ENCODE peak calls at places on chromosome 17, in four cellular contexts. One of them, this sample, is unnamed.
A peak's percentile ranks its signal among the peaks of the same experiment; 100 is the strongest.

GRCh38 chr17:39200957-39201510 is 951 bp downstream of the RPL19 start:
- DNase-seq in K562: peak; percentile 32
- DNase-seq in GM12878: no peak
- DNase-seq in HepG2: no peak
- DNase-seq in this sample: no peak

GRCh38 chr17:44084131-44084538 is 13.6 kb downstream of the G6PC3 start:
- DNase-seq in K562: peak; percentile 56
- DNase-seq in GM12878: no peak
- DNase-seq in HepG2: no peak
- DNase-seq in this sample: peak; percentile 85

GRCh38 chr17:80035937-80036714 is at the start of gene CCDC40:
- DNase-seq in K562: peak; percentile 68
- DNase-seq in GM12878: no peak
- DNase-seq in HepG2: peak; percentile 72
- DNase-seq in this sample: no peak

GRCh38 chr17:34246436-34246835 is 8.6 kb upstream of the CCL2 start:
- DNase-seq in K562: no peak
- DNase-seq in GM12878: no peak
- DNase-seq in HepG2: no peak
- DNase-seq in this sample: no peak

GRCh38 chr17:82985973-82986372 is 93.4 kb upstream of the METRNL start:
- DNase-seq in K562: no peak
- DNase-seq in GM12878: no peak
- DNase-seq in HepG2: no peak
- DNase-seq in this sample: no peak

GRCh38 chr17:68613739-68614298 is 12.7 kb upstream of the FAM20A start:
- DNase-seq in K562: peak; percentile 76
- DNase-seq in GM12878: no peak
- DNase-seq in HepG2: peak; percentile 86
- DNase-seq in this sample: peak; percentile 49

GRCh38 chr17:66714046-66715023 is 120.6 kb upstream of the CACNG5 start:
- DNase-seq in K562: no peak
- DNase-seq in GM12878: no peak
- DNase-seq in HepG2: no peak
- DNase-seq in this sample: no peak

GRCh38 chr17:62653831-62654829 is 26.7 kb downstream of the MRC2 start:
- DNase-seq in K562: peak; percentile 55
- DNase-seq in GM12878: no peak
- DNase-seq in HepG2: no peak
- DNase-seq in this sample: no peak

GRCh38 chr17:82942166-82943130 is 102.6 kb upstream of the ZNF750 start:
- DNase-seq in K562: no peak
- DNase-seq in GM12878: no peak
- DNase-seq in HepG2: no peak
- DNase-seq in this sample: no peak

GRCh38 chr17:14688134-14688533 is 387.3 kb downstream of the HS3ST3B1 start:
- DNase-seq in K562: no peak
- DNase-seq in GM12878: no peak
- DNase-seq in HepG2: no peak
- DNase-seq in this sample: no peak

GRCh38 chr17:70374496-70374895 is 205.2 kb downstream of the KCNJ2 start:
- DNase-seq in K562: no peak
- DNase-seq in GM12878: no peak
- DNase-seq in HepG2: no peak
- DNase-seq in this sample: no peak

GRCh38 chr17:27218719-27219488 is 75.0 kb upstream of the WSB1 start:
- DNase-seq in K562: peak; percentile 22
- DNase-seq in GM12878: peak; percentile 77
- DNase-seq in HepG2: no peak
- DNase-seq in this sample: no peak

GRCh38 chr17:74374786-74375185 is 7.5 kb downstream of the GPR142 start:
- DNase-seq in K562: no peak
- DNase-seq in GM12878: no peak
- DNase-seq in HepG2: no peak
- DNase-seq in this sample: no peak

GRCh38 chr17:74027539-74027938 is 175.9 kb upstream of the RPL38 start:
- DNase-seq in K562: no peak
- DNase-seq in GM12878: no peak
- DNase-seq in HepG2: no peak
- DNase-seq in this sample: no peak

GRCh38 chr17:57701121-57701520 is 44.0 kb downstream of the CCDC182 start:
- DNase-seq in K562: no peak
- DNase-seq in GM12878: no peak
- DNase-seq in HepG2: no peak
- DNase-seq in this sample: no peak

GRCh38 chr17:57697891-57698708 is 47.0 kb downstream of the CCDC182 start:
- DNase-seq in K562: no peak
- DNase-seq in GM12878: no peak
- DNase-seq in HepG2: peak; percentile 59
- DNase-seq in this sample: peak; percentile 37

GRCh38 chr17:57697197-57697596 is 47.9 kb downstream of the CCDC182 start:
- DNase-seq in K562: no peak
- DNase-seq in GM12878: no peak
- DNase-seq in HepG2: no peak
- DNase-seq in this sample: no peak

GRCh38 chr17:57703273-57703672 is 41.8 kb downstream of the CCDC182 start:
- DNase-seq in K562: no peak
- DNase-seq in GM12878: no peak
- DNase-seq in HepG2: no peak
- DNase-seq in this sample: no peak

DNA sequence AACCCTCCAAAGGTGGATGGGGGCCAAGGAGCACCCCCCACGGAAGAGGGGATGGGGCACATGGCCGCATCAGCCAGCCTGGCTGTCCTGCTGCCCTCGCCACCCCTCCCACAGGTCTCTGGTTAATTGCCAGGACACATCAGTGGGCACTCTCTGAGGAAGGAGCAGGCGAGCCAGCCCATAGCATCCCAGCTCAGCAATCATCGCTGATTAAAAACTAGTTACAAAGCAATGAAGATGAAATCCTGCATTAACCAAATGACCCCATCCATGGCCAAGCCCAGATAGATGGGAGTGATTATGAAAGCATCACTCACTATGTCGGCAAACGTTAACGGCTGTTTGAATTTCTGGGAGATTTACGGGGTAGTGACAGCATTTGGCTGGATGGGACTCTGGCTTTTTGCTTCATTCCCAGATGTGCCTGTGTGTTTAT is 45.3 kb downstream of the CCDC182 start:
- DNase-seq in K562: no peak
- DNase-seq in GM12878: no peak
- DNase-seq in HepG2: no peak
- DNase-seq in this sample: peak; percentile 14
- TF ChIP-seq ATF3 in K562: no peak
- TF ChIP-seq ATF3 in GM12878: no peak
- TF ChIP-seq ATF3 in HepG2: no peak
- TF ChIP-seq ATF3 in this sample: no peak

DNA sequence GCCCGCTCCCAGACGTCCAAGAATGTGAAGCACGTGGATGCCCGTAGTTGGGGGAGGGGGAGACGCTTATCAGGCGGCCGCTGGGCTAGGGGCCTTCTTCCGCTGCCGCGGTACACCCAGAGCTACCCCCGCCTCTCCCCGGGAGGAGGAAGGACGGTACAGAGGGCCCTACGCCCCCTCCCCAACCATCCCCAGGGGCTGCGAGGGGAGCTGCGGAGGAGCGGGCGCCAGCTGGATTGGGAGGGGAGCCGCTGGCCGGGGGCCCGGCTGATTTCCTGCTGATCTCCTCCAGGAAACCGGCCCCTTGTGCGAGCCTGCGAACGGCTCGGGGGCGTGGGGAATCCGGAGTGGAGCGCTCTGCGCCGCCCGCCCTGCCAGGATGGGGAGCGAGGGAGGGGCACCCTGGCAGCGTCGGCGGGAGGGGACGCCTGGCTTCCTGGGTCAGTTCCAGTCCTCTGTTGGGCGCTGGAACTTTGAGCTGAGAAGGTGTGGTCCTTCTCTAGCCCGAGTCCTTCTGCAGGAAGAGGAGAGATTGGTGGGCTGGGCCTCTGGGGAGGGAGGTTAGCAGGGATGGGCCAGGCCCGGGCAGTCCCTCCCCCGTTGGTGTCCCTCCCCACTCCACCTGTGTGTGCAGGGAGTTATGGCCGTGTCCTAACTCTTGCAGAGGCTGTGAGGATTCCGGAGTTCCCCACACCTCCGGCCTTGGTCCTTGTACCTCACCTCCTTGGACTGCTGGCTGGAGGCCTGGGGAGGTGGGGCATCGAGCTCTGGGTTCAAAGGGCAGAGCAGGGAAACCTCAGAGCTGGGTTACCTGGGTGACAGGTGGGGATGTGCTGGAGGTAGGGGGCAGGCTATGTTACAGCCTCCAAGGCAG is 19.1 kb downstream of the GJD3 start:
- DNase-seq in K562: peak; percentile 78
- DNase-seq in GM12878: no peak
- DNase-seq in HepG2: peak; percentile 84
- DNase-seq in this sample: no peak
- TF ChIP-seq HDAC6 in K562: no peak
- TF ChIP-seq HDAC6 in GM12878: no peak
- TF ChIP-seq HDAC6 in HepG2: no peak
- TF ChIP-seq HDAC6 in this sample: no peak

DNA sequence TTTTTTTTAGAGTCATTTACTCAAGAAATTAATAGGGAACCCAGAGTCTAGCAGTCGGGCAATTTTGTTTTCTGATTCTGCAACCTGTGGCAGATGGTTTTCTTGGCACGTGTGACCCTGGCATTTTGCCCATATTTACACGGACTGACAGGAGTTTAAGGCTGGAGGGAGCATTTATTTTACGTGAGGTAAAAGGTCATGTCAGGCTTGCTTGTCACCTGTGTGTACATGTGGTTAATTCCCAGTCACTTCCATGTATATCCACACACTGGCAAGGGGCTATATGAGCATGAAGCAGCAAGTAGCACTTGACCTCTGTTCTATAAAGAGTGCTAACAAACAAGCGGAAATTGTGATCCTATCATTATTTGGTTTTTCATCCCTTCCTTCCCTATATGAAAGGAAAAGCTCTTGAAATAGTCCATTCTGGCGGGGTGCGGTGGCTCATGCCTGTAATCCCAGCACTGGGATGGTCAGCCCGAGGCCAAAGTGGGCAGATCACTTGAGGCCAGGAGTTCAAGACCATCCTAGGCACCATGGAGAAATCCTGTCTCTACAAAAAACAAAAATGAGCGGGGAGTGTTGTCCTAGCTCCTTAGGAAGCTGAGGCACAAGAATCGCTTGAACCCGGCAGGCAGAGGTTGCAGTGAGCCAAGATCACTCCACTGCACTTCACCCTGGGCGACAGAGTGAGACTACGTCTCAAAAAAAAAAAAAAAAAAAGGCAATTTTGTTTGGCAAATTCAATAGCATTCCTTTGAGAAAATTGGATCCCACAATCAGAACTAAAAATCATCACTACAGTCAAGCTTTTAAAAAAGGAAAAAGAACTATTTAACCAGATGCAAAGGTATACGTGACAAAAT is 2.1 kb downstream of the SPAG9 start:
- DNase-seq in K562: peak; percentile 44
- DNase-seq in GM12878: no peak
- DNase-seq in HepG2: peak; percentile 77
- DNase-seq in this sample: no peak
- TF ChIP-seq ATF3 in K562: no peak
- TF ChIP-seq ATF3 in GM12878: no peak
- TF ChIP-seq ATF3 in HepG2: no peak
- TF ChIP-seq ATF3 in this sample: no peak

GRCh38 chr17:17749921-17750320 is 68.7 kb downstream of the RAI1 start:
- DNase-seq in K562: peak; percentile 58
- DNase-seq in GM12878: peak; percentile 51
- DNase-seq in HepG2: peak; percentile 36
- DNase-seq in this sample: peak; percentile 69

GRCh38 chr17:17752822-17753448 is 71.7 kb downstream of the RAI1 start:
- DNase-seq in K562: no peak
- DNase-seq in GM12878: no peak
- DNase-seq in HepG2: no peak
- DNase-seq in this sample: no peak

GRCh38 chr17:17751996-17752821 is 71.0 kb downstream of the RAI1 start:
- DNase-seq in K562: peak; percentile 91
- DNase-seq in GM12878: peak; percentile 74
- DNase-seq in HepG2: peak; percentile 91
- DNase-seq in this sample: peak; percentile 87

GRCh38 chr17:17750881-17751280 is 69.6 kb downstream of the RAI1 start:
- DNase-seq in K562: no peak
- DNase-seq in GM12878: peak; percentile 47
- DNase-seq in HepG2: no peak
- DNase-seq in this sample: no peak

DNA sequence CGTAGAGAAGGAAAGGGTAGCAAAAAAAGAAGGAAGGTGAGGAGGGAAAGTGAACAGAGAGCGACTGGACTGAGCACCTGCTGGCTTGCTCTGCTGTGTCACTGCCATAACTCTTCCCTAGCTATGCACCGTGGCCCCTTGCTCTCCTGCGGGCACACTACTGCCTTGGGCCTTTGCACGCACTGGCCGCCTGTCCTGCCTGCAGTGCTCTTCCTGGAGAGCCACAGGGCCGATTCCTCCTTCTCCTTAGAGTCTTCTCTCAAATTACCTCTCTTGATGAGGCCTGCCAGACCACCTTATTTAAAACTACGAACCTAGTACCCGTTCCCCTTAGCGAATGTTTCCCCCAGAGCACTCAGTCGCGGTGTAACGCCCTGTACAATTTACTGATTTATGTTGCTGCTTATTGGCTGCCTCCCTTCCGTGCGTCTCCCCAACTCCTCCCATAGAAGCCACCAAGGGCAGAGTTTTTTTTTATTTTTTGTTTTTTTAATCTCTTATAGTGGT is 70.3 kb downstream of the RAI1 start:
- DNase-seq in K562: peak; percentile 31
- DNase-seq in GM12878: no peak
- DNase-seq in HepG2: no peak
- DNase-seq in this sample: no peak
- TF ChIP-seq HDAC6 in K562: no peak
- TF ChIP-seq HDAC6 in GM12878: no peak
- TF ChIP-seq HDAC6 in HepG2: no peak
- TF ChIP-seq HDAC6 in this sample: no peak

DNA sequence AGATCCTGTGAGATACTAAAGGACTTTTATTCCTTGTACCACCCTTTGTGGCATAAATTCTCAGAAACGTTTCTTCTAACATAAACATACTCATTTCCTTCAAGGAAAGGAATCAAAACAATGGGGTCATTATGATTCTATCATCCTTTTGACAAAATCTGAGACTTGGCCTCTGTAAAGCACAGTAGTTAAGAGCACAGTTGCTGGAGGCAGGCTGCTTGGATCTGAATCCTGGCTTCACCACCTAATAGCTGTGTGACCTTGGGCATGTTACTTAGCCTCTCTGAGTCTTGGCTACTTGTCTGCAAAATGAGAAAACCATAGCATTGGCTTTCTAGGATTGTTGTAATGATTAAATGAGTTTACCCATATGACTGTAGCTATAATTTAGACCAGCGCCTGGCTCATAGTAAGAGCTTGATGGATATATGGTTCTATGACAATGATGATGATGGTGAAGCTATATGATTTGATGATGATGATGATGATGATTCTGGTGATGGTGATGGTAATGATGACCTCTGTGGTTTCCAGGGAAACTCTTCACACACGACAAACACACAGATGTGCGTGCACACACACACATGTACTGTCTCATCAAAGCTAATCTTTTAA is 6.1 kb upstream of the KRT31 start:
- DNase-seq in K562: no peak
- DNase-seq in GM12878: no peak
- DNase-seq in HepG2: no peak
- DNase-seq in this sample: no peak
- TF ChIP-seq ATF3 in K562: no peak
- TF ChIP-seq ATF3 in GM12878: no peak
- TF ChIP-seq ATF3 in HepG2: no peak
- TF ChIP-seq ATF3 in this sample: no peak

This sample was measured in H1.